ENCODE peak calls at places on chromosome 2, in eight cellular contexts. E is A549; G is NCI-H460; I is HEK293T; K is activated CD8-positive, alpha-beta T cell treated with anti-CD3 and anti-CD28 coated beads, Interleukin-2, amount 10 ng/mL, durations not matched to agents 7 days and 5 days; B is lower lobe of right lung; U is transverse colon; C is cardiac fibroblast. A is an unnamed sample.

GRCh38 chr2:160282063-160282580 is 82.0 kb upstream of the ITGB6 start:
- DNase-seq in K (no peak), G (no peak), B (no peak), I (no peak), C (peak; percentile 57), E (no peak), U (no peak), A (no peak)

GRCh38 chr2:109275120-109276040 is 146.4 kb downstream of the SH3RF3 start:
- DNase-seq in U (no peak), I (no peak), G (no peak), C (no peak), E (no peak), K (no peak), B (no peak), A (peak; percentile 83)

GRCh38 chr2:208239770-208240493 is 14.9 kb downstream of the IDH1 start:
- DNase-seq in U (no peak), K (no peak), C (no peak), G (no peak), B (no peak), I (no peak), E (no peak), A (no peak)

GRCh38 chr2:37895135-37895534 is 30.0 kb upstream of the RMDN2 start:
- DNase-seq in E (no peak), B (no peak), U (no peak), G (no peak), C (no peak), K (no peak), I (no peak), A (no peak)

GRCh38 chr2:18799397-18799796 is 210.0 kb upstream of the NT5C1B start:
- DNase-seq in U (no peak), B (no peak), K (no peak), I (no peak), C (peak; percentile 70), G (no peak), E (no peak), A (no peak)

GRCh38 chr2:24852026-24852425 is 58.8 kb downstream of the CENPO start:
- DNase-seq in B (no peak), I (no peak), K (no peak), E (no peak), C (no peak), G (no peak), U (no peak), A (no peak)

GRCh38 chr2:101119431-101119830 is 31.8 kb downstream of the TBC1D8 start:
- DNase-seq in U (no peak), E (no peak), B (no peak), G (no peak), K (no peak), C (peak; percentile 53), I (no peak), A (no peak)

GRCh38 chr2:150522269-150522668 is 34.8 kb upstream of the RND3 start:
- DNase-seq in C (no peak), G (no peak), U (no peak), I (no peak), E (no peak), B (no peak), K (no peak), A (no peak)

GRCh38 chr2:84888401-84889276 is 7.8 kb upstream of the TRABD2A start:
- DNase-seq in I (no peak), U (peak; percentile 52), K (peak; percentile 81), E (no peak), G (no peak), C (peak; percentile 73), B (no peak), A (no peak)

GRCh38 chr2:100011272-100011711 is 131.1 kb downstream of the AFF3 start:
- DNase-seq in B (no peak), E (no peak), K (no peak), G (no peak), I (no peak), U (no peak), C (peak; percentile 80), A (no peak)

GRCh38 chr2:240930631-240931318 is 24.6 kb downstream of the CROCC2 start:
- DNase-seq in I (no peak), B (peak; percentile 40), K (no peak), C (no peak), U (peak; percentile 5), E (no peak), G (no peak), A (no peak)

GRCh38 chr2:179177694-179178093 is 86.9 kb downstream of the SESTD1 start:
- DNase-seq in C (no peak), I (no peak), G (no peak), E (no peak), U (no peak), B (no peak), K (no peak), A (no peak)

GRCh38 chr2:236642125-236642524 is 72.5 kb downstream of the ACKR3 start:
- DNase-seq in K (no peak), G (no peak), I (no peak), U (no peak), B (no peak), E (no peak), C (no peak), A (no peak)

GRCh38 chr2:129723277-129724020 is 256.0 kb upstream of the RAB6C start:
- DNase-seq in G (no peak), U (no peak), I (no peak), K (no peak), C (no peak), B (no peak), E (no peak), A (no peak)

GRCh38 chr2:73103018-73103542 is 9.7 kb downstream of the RAB11FIP5 start:
- DNase-seq in C (no peak), G (no peak), I (no peak), K (no peak), B (no peak), E (no peak), U (no peak), A (peak; percentile 47)